ENCODE peak calls at places on chromosomes 4 and X, in ten cellular contexts. X, U, S, C, D, P, Y, T, K and W are unnamed samples.

GRCh38 chrX:32155044-32155638 is 1056.2 kb downstream of the DMD start:
- DNase-seq in X (no peak), U (no peak), S (no peak), C (no peak), D (no peak), P (no peak), Y (no peak), T (no peak), K (no peak), W (no peak)

GRCh38 chr4:36322921-36323354 is 41.5 kb downstream of the DTHD1 start:
- DNase-seq in X (no peak), U (no peak), S (no peak), C (peak; percentile 53), D (no peak), P (no peak), Y (no peak), T (no peak), K (no peak), W (peak; percentile 22)

GRCh38 chr4:23930750-23931488 is 41.1 kb upstream of the PPARGC1A start:
- DNase-seq in X (peak; percentile 89), U (peak; percentile 82), S (peak; percentile 83), C (no peak), D (no peak), P (peak; percentile 44), Y (peak; percentile 56), T (peak; percentile 16), K (no peak), W (no peak)

GRCh38 chr4:59960143-59960542 is 1240.0 kb upstream of the ADGRL3 start:
- DNase-seq in X (no peak), U (no peak), S (no peak), C (no peak), D (no peak), P (no peak), Y (no peak), T (no peak), K (no peak), W (no peak)

GRCh38 chr4:87589531-87589930 is 18.8 kb upstream of the DSPP start:
- DNase-seq in X (no peak), U (no peak), S (no peak), C (no peak), D (no peak), P (no peak), Y (peak; percentile 93), T (no peak), K (peak; percentile 80), W (no peak)

GRCh38 chr4:73885570-73886230 is 16.5 kb downstream of the CXCL1 start:
- DNase-seq in X (no peak), U (no peak), S (no peak), C (no peak), D (no peak), P (no peak), Y (no peak), T (no peak), K (no peak), W (no peak)

GRCh38 chr4:89558147-89558546 is 250.5 kb upstream of the GPRIN3 start:
- DNase-seq in X (no peak), U (no peak), S (no peak), C (no peak), D (peak; percentile 49), P (no peak), Y (peak; percentile 19), T (no peak), K (peak; percentile 6), W (no peak)

GRCh38 chr4:141022221-141022760 is 111.0 kb downstream of the RNF150 start:
- DNase-seq in X (no peak), U (no peak), S (no peak), C (no peak), D (no peak), P (no peak), Y (no peak), T (no peak), K (no peak), W (no peak)

DNA sequence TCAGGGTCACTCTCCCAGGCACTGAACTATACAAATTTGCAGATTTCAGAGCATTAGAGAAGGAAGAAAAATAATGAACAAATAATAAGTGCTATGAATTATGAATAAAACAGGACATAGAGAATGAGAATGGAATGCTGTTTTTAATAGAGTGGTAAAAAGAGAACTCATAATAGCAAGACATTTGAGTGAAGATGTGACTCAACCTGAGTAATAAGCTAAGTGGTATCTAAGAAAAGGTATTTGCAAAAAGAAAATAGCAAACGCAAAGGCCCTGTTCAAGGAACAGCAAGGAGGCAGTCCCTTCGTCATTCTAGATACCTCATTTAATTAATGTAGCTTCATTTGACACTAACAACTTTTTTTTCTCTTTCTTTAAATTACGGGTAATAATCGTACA is 1910.0 kb upstream of the TENM3 start:
- DNase-seq in X (no peak), U (no peak), S (no peak), C (no peak), D (no peak), P (no peak), Y (no peak), T (no peak), K (peak; percentile 42), W (no peak)
- H3K27ac ChIP-seq in X (no peak overlapping the region), U (no peak overlapping the region), S (no peak overlapping the region), C (no peak overlapping the region), D (no peak overlapping the region), P (no peak overlapping the region), Y (no peak overlapping the region), T (no peak overlapping the region), K (no peak overlapping the region), W (no peak overlapping the region)

GRCh38 chr4:8867624-8868320 is 3.9 kb downstream of the HMX1 start:
- DNase-seq in X (no peak), U (no peak), S (no peak), C (no peak), D (no peak), P (no peak), Y (no peak), T (no peak), K (no peak), W (no peak)

GRCh38 chr4:8868321-8869001 is 3.2 kb downstream of the HMX1 start:
- DNase-seq in X (no peak), U (no peak), S (no peak), C (no peak), D (no peak), P (no peak), Y (no peak), T (no peak), K (no peak), W (no peak)

GRCh38 chr4:8866421-8866820 is 5.2 kb downstream of the HMX1 start:
- DNase-seq in X (no peak), U (no peak), S (no peak), C (no peak), D (no peak), P (no peak), Y (no peak), T (no peak), K (no peak), W (no peak)

GRCh38 chr4:8865681-8866310 is 5.8 kb downstream of the HMX1 start:
- DNase-seq in X (no peak), U (no peak), S (no peak), C (no peak), D (no peak), P (no peak), Y (no peak), T (no peak), K (no peak), W (no peak)

DNA sequence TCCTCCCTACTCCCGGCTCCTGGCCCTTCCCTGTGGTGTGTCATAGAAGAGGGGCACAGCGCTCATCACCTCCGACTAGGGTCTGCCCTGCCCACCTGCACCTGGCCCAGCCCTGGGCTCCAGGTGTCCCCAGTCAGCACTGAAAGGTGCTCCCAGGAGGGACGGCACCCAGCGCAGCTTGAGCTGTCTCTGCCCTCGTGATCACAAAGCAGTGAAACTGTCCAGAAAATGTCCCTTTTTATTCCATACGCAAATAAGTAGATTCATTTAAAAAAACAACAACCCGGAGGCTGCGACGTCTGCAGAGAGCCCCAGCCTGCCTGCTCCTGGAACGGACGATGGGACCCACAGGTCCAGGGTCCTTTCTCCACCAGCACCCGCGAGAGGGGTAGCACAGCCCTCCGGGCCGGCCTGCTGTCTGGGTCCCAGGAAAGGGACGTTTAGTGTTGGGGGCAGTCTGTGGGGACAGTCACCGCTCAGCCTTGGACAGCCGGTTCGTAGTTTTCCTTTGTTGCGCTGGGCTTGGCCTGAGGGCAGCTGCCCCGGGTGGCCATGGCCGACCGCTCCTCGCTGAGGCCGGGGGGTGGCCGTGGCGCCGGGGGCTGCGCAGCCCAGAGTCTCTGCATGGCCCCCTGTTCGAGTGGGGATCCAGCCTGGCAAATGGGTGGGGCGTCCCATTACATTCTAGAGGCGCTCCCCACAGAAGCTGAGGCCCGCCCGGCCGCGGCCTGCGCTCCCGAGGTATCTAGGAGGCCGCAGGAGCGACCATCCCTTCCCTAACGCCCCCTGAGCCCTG is 4.6 kb downstream of the HMX1 start:
- DNase-seq in X (no peak), U (no peak), S (no peak), C (no peak), D (no peak), P (no peak), Y (no peak), T (no peak), K (no peak), W (no peak)
- H3K27me3 ChIP-seq in X (peaks cover 100% of the 10 kb centered on the region), U (peaks cover 25% of the 10 kb centered on the region), S (peaks cover 13% of the 10 kb centered on the region), C (peaks cover 16% of the 10 kb centered on the region), D (no peaks in the 10 kb centered on the region), P (peaks cover 86% of the 10 kb centered on the region), Y (peaks cover 100% of the 10 kb centered on the region), T (peaks cover 83% of the 10 kb centered on the region), K (peaks cover 40% of the 10 kb centered on the region), W (peaks cover 80% of the 10 kb centered on the region)

DNA sequence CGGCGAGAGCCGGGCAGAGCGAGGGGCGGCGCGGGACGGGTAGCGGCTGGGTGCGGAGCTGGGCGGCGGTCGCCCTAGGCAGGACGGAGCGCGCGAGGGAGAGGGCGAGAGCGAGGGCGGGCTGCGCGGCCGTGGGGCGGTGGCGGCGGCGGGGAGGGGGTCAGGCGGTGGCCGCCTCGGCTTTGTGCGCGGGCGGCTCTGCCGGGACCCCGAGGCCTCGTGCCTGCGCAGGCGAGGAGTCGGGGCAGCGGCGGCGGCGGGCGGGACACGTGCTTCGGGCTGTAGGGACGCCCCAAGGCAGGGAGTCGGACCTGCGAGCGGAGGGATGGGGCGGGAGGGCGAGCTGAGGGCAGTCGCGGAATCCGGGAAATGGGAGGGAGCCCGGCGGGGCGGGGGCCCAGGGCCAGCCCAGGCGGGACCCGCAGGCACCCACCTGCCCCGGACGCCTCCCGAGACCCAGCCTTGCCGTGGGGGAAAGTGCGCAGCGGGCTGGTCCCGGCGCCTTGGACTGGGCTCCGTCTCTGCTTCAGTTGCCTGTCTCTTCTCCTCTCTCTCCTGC is 465 bp downstream of the BMPR1B start:
- DNase-seq in X (peak; percentile 60), U (peak; percentile 47), S (peak; percentile 90), C (no peak), D (no peak), P (no peak), Y (peak; percentile 22), T (peak; percentile 42), K (no peak), W (no peak)
- H3K27ac ChIP-seq in X (peak overlapping the region; percentile 34), U (no peak overlapping the region), S (peak overlapping the region; percentile 7), C (no peak overlapping the region), D (no peak overlapping the region), P (peak overlapping the region; percentile 39), Y (no peak overlapping the region), T (peak overlapping the region; percentile 74), K (peak overlapping the region; percentile 7), W (no peak overlapping the region)

GRCh38 chr4:185033072-185033471 is 14.8 kb downstream of the HELT start:
- DNase-seq in X (no peak), U (no peak), S (no peak), C (no peak), D (no peak), P (no peak), Y (no peak), T (no peak), K (no peak), W (no peak)

GRCh38 chr4:185033950-185034349 is 15.7 kb downstream of the HELT start:
- DNase-seq in X (no peak), U (no peak), S (no peak), C (no peak), D (no peak), P (no peak), Y (no peak), T (no peak), K (no peak), W (no peak)

GRCh38 chr4:185023471-185023870 is 5.2 kb downstream of the HELT start:
- DNase-seq in X (no peak), U (no peak), S (no peak), C (no peak), D (no peak), P (no peak), Y (no peak), T (no peak), K (no peak), W (no peak)

GRCh38 chr4:185031611-185032010 is 13.3 kb downstream of the HELT start:
- DNase-seq in X (no peak), U (no peak), S (no peak), C (no peak), D (no peak), P (no peak), Y (no peak), T (no peak), K (no peak), W (no peak)

DNA sequence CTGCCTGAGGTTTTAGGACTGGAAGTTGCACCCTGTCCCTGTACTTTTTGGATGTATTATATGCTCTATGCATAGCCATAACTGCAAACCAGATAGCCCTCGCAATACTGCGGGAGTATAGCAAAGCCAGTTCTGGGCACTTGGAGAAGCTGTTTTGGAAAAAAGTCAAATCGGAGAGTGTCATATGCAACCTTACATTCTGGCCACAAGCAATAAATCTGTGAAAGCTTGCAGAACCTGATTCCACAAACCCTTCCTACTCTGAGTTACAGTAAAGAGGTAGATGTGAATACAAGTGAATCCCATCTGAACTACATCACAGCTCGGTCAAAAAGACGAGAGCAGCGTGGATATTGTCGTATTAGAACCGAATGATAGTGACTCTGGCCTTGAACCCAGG is 10.3 kb downstream of the HELT start:
- DNase-seq in X (no peak), U (no peak), S (no peak), C (no peak), D (no peak), P (no peak), Y (no peak), T (no peak), K (no peak), W (no peak)
- H3K27me3 ChIP-seq in X (peaks cover 56% of the 10 kb centered on the region), U (peaks cover 6% of the 10 kb centered on the region), S (no peaks in the 10 kb centered on the region), C (no peaks in the 10 kb centered on the region), D (no peaks in the 10 kb centered on the region), P (peaks cover 28% of the 10 kb centered on the region), Y (peaks cover 100% of the 10 kb centered on the region), T (peaks cover 45% of the 10 kb centered on the region), K (peaks cover 7% of the 10 kb centered on the region), W (peaks cover 30% of the 10 kb centered on the region)